ENCODE peak calls at places on chromosomes 16 and 17, in six cellular contexts. One of them, this sample, is unnamed.

GRCh38 chr16:66728117-66728787 is 23.2 kb downstream of the DYNC1LI2 start:
- DNase-seq in AG10803: peak
- DNase-seq in fibroblast of pulmonary artery: peak
- DNase-seq in lower leg skin: no peak
- DNase-seq in neural progenitor cell: peak
- DNase-seq in ascending aorta: no peak
- DNase-seq in this sample: no peak

GRCh38 chr16:10776280-10776679 is 32.6 kb downstream of the NUBP1 start:
- DNase-seq in AG10803: no peak
- DNase-seq in fibroblast of pulmonary artery: no peak
- DNase-seq in lower leg skin: no peak
- DNase-seq in neural progenitor cell: no peak
- DNase-seq in ascending aorta: no peak
- DNase-seq in this sample: no peak

GRCh38 chr17:65183736-65184135 is 46.6 kb downstream of the RGS9 start:
- DNase-seq in AG10803: peak
- DNase-seq in fibroblast of pulmonary artery: peak
- DNase-seq in lower leg skin: no peak
- DNase-seq in neural progenitor cell: peak
- DNase-seq in ascending aorta: no peak
- DNase-seq in this sample: no peak

GRCh38 chr17:78774956-78775571 is 7.0 kb downstream of the CYTH1 start:
- DNase-seq in AG10803: no peak
- DNase-seq in fibroblast of pulmonary artery: no peak
- DNase-seq in lower leg skin: no peak
- DNase-seq in neural progenitor cell: no peak
- DNase-seq in ascending aorta: no peak
- DNase-seq in this sample: peak

GRCh38 chr17:29251969-29252866 is 5.6 kb downstream of the CRYBA1 start:
- DNase-seq in AG10803: peak
- DNase-seq in fibroblast of pulmonary artery: peak
- DNase-seq in lower leg skin: no peak
- DNase-seq in neural progenitor cell: peak
- DNase-seq in ascending aorta: no peak
- DNase-seq in this sample: no peak

GRCh38 chr17:59845595-59846390 is 47.0 kb downstream of the TUBD1 start:
- DNase-seq in AG10803: peak
- DNase-seq in fibroblast of pulmonary artery: peak
- DNase-seq in lower leg skin: peak
- DNase-seq in neural progenitor cell: no peak
- DNase-seq in ascending aorta: no peak
- DNase-seq in this sample: peak

GRCh38 chr17:59372138-59372751 is 40.8 kb downstream of the YPEL2 start:
- DNase-seq in AG10803: peak
- DNase-seq in fibroblast of pulmonary artery: peak
- DNase-seq in lower leg skin: peak
- DNase-seq in neural progenitor cell: no peak
- DNase-seq in ascending aorta: peak
- DNase-seq in this sample: peak

GRCh38 chr17:73936908-73937627 is 266.4 kb upstream of the RPL38 start:
- DNase-seq in AG10803: no peak
- DNase-seq in fibroblast of pulmonary artery: no peak
- DNase-seq in lower leg skin: no peak
- DNase-seq in neural progenitor cell: no peak
- DNase-seq in ascending aorta: no peak
- DNase-seq in this sample: no peak

GRCh38 chr17:78131172-78132085 is 858 bp downstream of the TMC8 start:
- DNase-seq in AG10803: no peak
- DNase-seq in fibroblast of pulmonary artery: no peak
- DNase-seq in lower leg skin: no peak
- DNase-seq in neural progenitor cell: peak
- DNase-seq in ascending aorta: no peak
- DNase-seq in this sample: no peak

GRCh38 chr16:29021471-29021870 is 36.6 kb downstream of the LAT start:
- DNase-seq in AG10803: no peak
- DNase-seq in fibroblast of pulmonary artery: no peak
- DNase-seq in lower leg skin: no peak
- DNase-seq in neural progenitor cell: no peak
- DNase-seq in ascending aorta: no peak
- DNase-seq in this sample: no peak

GRCh38 chr17:73126716-73127473 is 34.4 kb upstream of the SLC39A11 start:
- DNase-seq in AG10803: no peak
- DNase-seq in fibroblast of pulmonary artery: no peak
- DNase-seq in lower leg skin: no peak
- DNase-seq in neural progenitor cell: no peak
- DNase-seq in ascending aorta: no peak
- DNase-seq in this sample: no peak

GRCh38 chr17:13385481-13385907 is 216.2 kb downstream of the HS3ST3A1 start:
- DNase-seq in AG10803: peak
- DNase-seq in fibroblast of pulmonary artery: peak
- DNase-seq in lower leg skin: no peak
- DNase-seq in neural progenitor cell: no peak
- DNase-seq in ascending aorta: no peak
- DNase-seq in this sample: no peak

GRCh38 chr16:71846443-71846842 is 667 bp downstream of the ATXN1L start:
- DNase-seq in AG10803: peak
- DNase-seq in fibroblast of pulmonary artery: no peak
- DNase-seq in lower leg skin: no peak
- DNase-seq in neural progenitor cell: peak
- DNase-seq in ascending aorta: no peak
- DNase-seq in this sample: no peak

GRCh38 chr16:3716831-3717234 is 491 bp downstream of the TRAP1 start:
- DNase-seq in AG10803: no peak
- DNase-seq in fibroblast of pulmonary artery: no peak
- DNase-seq in lower leg skin: no peak
- DNase-seq in neural progenitor cell: peak
- DNase-seq in ascending aorta: no peak
- DNase-seq in this sample: no peak

GRCh38 chr17:50630524-50631194 is 4.0 kb upstream of the ABCC3 start:
- DNase-seq in AG10803: no peak
- DNase-seq in fibroblast of pulmonary artery: peak
- DNase-seq in lower leg skin: no peak
- DNase-seq in neural progenitor cell: peak
- DNase-seq in ascending aorta: no peak
- DNase-seq in this sample: no peak

GRCh38 chr16:3822366-3823045 is 58.0 kb downstream of the CREBBP start:
- DNase-seq in AG10803: peak
- DNase-seq in fibroblast of pulmonary artery: peak
- DNase-seq in lower leg skin: no peak
- DNase-seq in neural progenitor cell: no peak
- DNase-seq in ascending aorta: no peak
- DNase-seq in this sample: no peak

GRCh38 chr16:89490386-89491237 is at the start of gene ANKRD11:
- DNase-seq in AG10803: peak
- DNase-seq in fibroblast of pulmonary artery: peak
- DNase-seq in lower leg skin: peak
- DNase-seq in neural progenitor cell: peak
- DNase-seq in ascending aorta: peak
- DNase-seq in this sample: peak
- TF ChIP-seq CTCF in AG10803: no peak
- TF ChIP-seq CTCF in fibroblast of pulmonary artery: no peak
- TF ChIP-seq CTCF in lower leg skin: no peak
- TF ChIP-seq CTCF in neural progenitor cell: no peak
- TF ChIP-seq CTCF in ascending aorta: no peak
- TF ChIP-seq CTCF in this sample: peak

GRCh38 chr17:80650339-80650672 is 105.7 kb downstream of the RPTOR start:
- DNase-seq in AG10803: no peak
- DNase-seq in fibroblast of pulmonary artery: no peak
- DNase-seq in lower leg skin: no peak
- DNase-seq in neural progenitor cell: no peak
- DNase-seq in ascending aorta: no peak
- DNase-seq in this sample: no peak

GRCh38 chr17:80647746-80648145 is 103.1 kb downstream of the RPTOR start:
- DNase-seq in AG10803: peak
- DNase-seq in fibroblast of pulmonary artery: peak
- DNase-seq in lower leg skin: no peak
- DNase-seq in neural progenitor cell: no peak
- DNase-seq in ascending aorta: no peak
- DNase-seq in this sample: no peak

GRCh38 chr17:80650751-80651173 is 106.1 kb downstream of the RPTOR start:
- DNase-seq in AG10803: no peak
- DNase-seq in fibroblast of pulmonary artery: no peak
- DNase-seq in lower leg skin: no peak
- DNase-seq in neural progenitor cell: peak
- DNase-seq in ascending aorta: no peak
- DNase-seq in this sample: no peak

GRCh38 chr17:80649200-80649644 is 104.6 kb downstream of the RPTOR start:
- DNase-seq in AG10803: no peak
- DNase-seq in fibroblast of pulmonary artery: no peak
- DNase-seq in lower leg skin: no peak
- DNase-seq in neural progenitor cell: no peak
- DNase-seq in ascending aorta: no peak
- DNase-seq in this sample: no peak

GRCh38 chr17:80649672-80650338 is 105.2 kb downstream of the RPTOR start:
- DNase-seq in AG10803: peak
- DNase-seq in fibroblast of pulmonary artery: peak
- DNase-seq in lower leg skin: peak
- DNase-seq in neural progenitor cell: peak
- DNase-seq in ascending aorta: peak
- DNase-seq in this sample: peak
- TF ChIP-seq CTCF in AG10803: peak
- TF ChIP-seq CTCF in fibroblast of pulmonary artery: peak
- TF ChIP-seq CTCF in lower leg skin: no peak
- TF ChIP-seq CTCF in neural progenitor cell: peak
- TF ChIP-seq CTCF in ascending aorta: no peak
- TF ChIP-seq CTCF in this sample: peak

GRCh38 chr16:58301052-58301451 is 6.2 kb upstream of the PRSS54 start:
- DNase-seq in AG10803: no peak
- DNase-seq in fibroblast of pulmonary artery: no peak
- DNase-seq in lower leg skin: no peak
- DNase-seq in neural progenitor cell: no peak
- DNase-seq in ascending aorta: no peak
- DNase-seq in this sample: no peak

GRCh38 chr16:58307583-58308312 is 12.9 kb upstream of the PRSS54 start:
- DNase-seq in AG10803: no peak
- DNase-seq in fibroblast of pulmonary artery: no peak
- DNase-seq in lower leg skin: no peak
- DNase-seq in neural progenitor cell: no peak
- DNase-seq in ascending aorta: no peak
- DNase-seq in this sample: no peak

GRCh38 chr16:58306327-58306726 is 11.5 kb upstream of the PRSS54 start:
- DNase-seq in AG10803: peak
- DNase-seq in fibroblast of pulmonary artery: peak
- DNase-seq in lower leg skin: no peak
- DNase-seq in neural progenitor cell: no peak
- DNase-seq in ascending aorta: no peak
- DNase-seq in this sample: no peak
- TF ChIP-seq CTCF in AG10803: peak
- TF ChIP-seq CTCF in fibroblast of pulmonary artery: peak
- TF ChIP-seq CTCF in lower leg skin: no peak
- TF ChIP-seq CTCF in neural progenitor cell: peak
- TF ChIP-seq CTCF in ascending aorta: peak
- TF ChIP-seq CTCF in this sample: no peak

DNA sequence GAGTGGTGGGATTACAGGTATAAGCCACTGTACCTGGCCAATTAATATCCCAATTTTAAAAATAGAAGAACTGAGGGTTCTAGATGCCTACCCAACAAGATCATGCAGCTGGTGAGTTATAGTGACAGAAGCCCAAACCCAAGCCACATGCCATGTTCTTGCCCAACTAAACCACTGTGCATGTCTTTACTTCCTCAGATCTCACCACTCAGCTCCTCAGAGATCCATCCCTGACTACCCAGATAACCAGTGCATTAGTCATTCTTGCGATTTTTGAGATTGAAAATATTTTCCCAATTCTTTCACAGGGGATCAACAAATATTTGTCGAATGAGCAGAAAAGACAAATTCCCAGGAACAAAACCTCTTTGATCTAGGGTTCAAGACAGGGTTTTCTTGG is 303.1 kb downstream of the CBLN1 start:
- DNase-seq in AG10803: peak
- DNase-seq in fibroblast of pulmonary artery: no peak
- DNase-seq in lower leg skin: no peak
- DNase-seq in neural progenitor cell: no peak
- DNase-seq in ascending aorta: no peak
- DNase-seq in this sample: no peak
- TF ChIP-seq CTCF in AG10803: no peak
- TF ChIP-seq CTCF in fibroblast of pulmonary artery: no peak
- TF ChIP-seq CTCF in lower leg skin: no peak
- TF ChIP-seq CTCF in neural progenitor cell: no peak
- TF ChIP-seq CTCF in ascending aorta: no peak
- TF ChIP-seq CTCF in this sample: no peak